ENCODE peak calls at places on chromosomes 6 and 20, in seven cellular contexts. One of them, this sample, is unnamed.
A peak's percentile ranks its signal among the peaks of the same experiment; 100 is the strongest.

GRCh38 chr6:45420083-45420908 is 42.6 kb upstream of the SUPT3H start:
- DNase-seq in MV-4-11: peak; percentile 85
- DNase-seq in stimulated activated CD4-positive, alpha-beta T cell treated with anti-CD3 and anti-CD28 coated beads, Interleukin-15, amount 100 ng/mL, for 24 hours: peak; percentile 78
- DNase-seq in naive thymus-derived CD8-positive, alpha-beta T cell: peak; percentile 13
- DNase-seq in uterus: no peak
- DNase-seq in body of pancreas: no peak
- DNase-seq in breast epithelium: no peak
- DNase-seq in this sample: no peak

GRCh38 chr20:44901972-44902371 is 7.9 kb upstream of the PABPC1L start:
- DNase-seq in MV-4-11: no peak
- DNase-seq in stimulated activated CD4-positive, alpha-beta T cell treated with anti-CD3 and anti-CD28 coated beads, Interleukin-15, amount 100 ng/mL, for 24 hours: no peak
- DNase-seq in naive thymus-derived CD8-positive, alpha-beta T cell: no peak
- DNase-seq in uterus: no peak
- DNase-seq in body of pancreas: no peak
- DNase-seq in breast epithelium: no peak
- DNase-seq in this sample: no peak

GRCh38 chr20:47768016-47768953 is 17.0 kb downstream of the SULF2 start:
- DNase-seq in MV-4-11: peak; percentile 84
- DNase-seq in stimulated activated CD4-positive, alpha-beta T cell treated with anti-CD3 and anti-CD28 coated beads, Interleukin-15, amount 100 ng/mL, for 24 hours: no peak
- DNase-seq in naive thymus-derived CD8-positive, alpha-beta T cell: no peak
- DNase-seq in uterus: no peak
- DNase-seq in body of pancreas: peak; percentile 22
- DNase-seq in breast epithelium: no peak
- DNase-seq in this sample: peak; percentile 37

GRCh38 chr6:434051-434705 is 42.6 kb downstream of the IRF4 start:
- DNase-seq in MV-4-11: no peak
- DNase-seq in stimulated activated CD4-positive, alpha-beta T cell treated with anti-CD3 and anti-CD28 coated beads, Interleukin-15, amount 100 ng/mL, for 24 hours: no peak
- DNase-seq in naive thymus-derived CD8-positive, alpha-beta T cell: no peak
- DNase-seq in uterus: no peak
- DNase-seq in body of pancreas: no peak
- DNase-seq in breast epithelium: no peak
- DNase-seq in this sample: no peak

GRCh38 chr6:115768469-115768868 is 292.2 kb downstream of the FRK start:
- DNase-seq in MV-4-11: no peak
- DNase-seq in stimulated activated CD4-positive, alpha-beta T cell treated with anti-CD3 and anti-CD28 coated beads, Interleukin-15, amount 100 ng/mL, for 24 hours: no peak
- DNase-seq in naive thymus-derived CD8-positive, alpha-beta T cell: no peak
- DNase-seq in uterus: no peak
- DNase-seq in body of pancreas: no peak
- DNase-seq in breast epithelium: no peak
- DNase-seq in this sample: no peak

GRCh38 chr6:170074907-170075306 is 216.0 kb downstream of the DLL1 start:
- DNase-seq in MV-4-11: no peak
- DNase-seq in stimulated activated CD4-positive, alpha-beta T cell treated with anti-CD3 and anti-CD28 coated beads, Interleukin-15, amount 100 ng/mL, for 24 hours: no peak
- DNase-seq in naive thymus-derived CD8-positive, alpha-beta T cell: no peak
- DNase-seq in uterus: peak; percentile 7
- DNase-seq in body of pancreas: peak; percentile 3
- DNase-seq in breast epithelium: peak; percentile 44
- DNase-seq in this sample: no peak

GRCh38 chr6:44672838-44673237 is 285.3 kb downstream of the CDC5L start:
- DNase-seq in MV-4-11: no peak
- DNase-seq in stimulated activated CD4-positive, alpha-beta T cell treated with anti-CD3 and anti-CD28 coated beads, Interleukin-15, amount 100 ng/mL, for 24 hours: no peak
- DNase-seq in naive thymus-derived CD8-positive, alpha-beta T cell: no peak
- DNase-seq in uterus: no peak
- DNase-seq in body of pancreas: no peak
- DNase-seq in breast epithelium: no peak
- DNase-seq in this sample: no peak

GRCh38 chr6:3861424-3861823 is 12.3 kb downstream of the FAM50B start:
- DNase-seq in MV-4-11: no peak
- DNase-seq in stimulated activated CD4-positive, alpha-beta T cell treated with anti-CD3 and anti-CD28 coated beads, Interleukin-15, amount 100 ng/mL, for 24 hours: no peak
- DNase-seq in naive thymus-derived CD8-positive, alpha-beta T cell: no peak
- DNase-seq in uterus: no peak
- DNase-seq in body of pancreas: no peak
- DNase-seq in breast epithelium: no peak
- DNase-seq in this sample: no peak

GRCh38 chr20:8156603-8157079 is 24.6 kb downstream of the PLCB1 start:
- DNase-seq in MV-4-11: no peak
- DNase-seq in stimulated activated CD4-positive, alpha-beta T cell treated with anti-CD3 and anti-CD28 coated beads, Interleukin-15, amount 100 ng/mL, for 24 hours: no peak
- DNase-seq in naive thymus-derived CD8-positive, alpha-beta T cell: no peak
- DNase-seq in uterus: no peak
- DNase-seq in body of pancreas: no peak
- DNase-seq in breast epithelium: no peak
- DNase-seq in this sample: no peak

GRCh38 chr20:24770628-24771556 is 178.2 kb upstream of the CST7 start:
- DNase-seq in MV-4-11: no peak
- DNase-seq in stimulated activated CD4-positive, alpha-beta T cell treated with anti-CD3 and anti-CD28 coated beads, Interleukin-15, amount 100 ng/mL, for 24 hours: no peak
- DNase-seq in naive thymus-derived CD8-positive, alpha-beta T cell: no peak
- DNase-seq in uterus: no peak
- DNase-seq in body of pancreas: no peak
- DNase-seq in breast epithelium: peak; percentile 46
- DNase-seq in this sample: no peak

GRCh38 chr6:17965397-17965796 is 22.0 kb downstream of the KIF13A start:
- DNase-seq in MV-4-11: no peak
- DNase-seq in stimulated activated CD4-positive, alpha-beta T cell treated with anti-CD3 and anti-CD28 coated beads, Interleukin-15, amount 100 ng/mL, for 24 hours: no peak
- DNase-seq in naive thymus-derived CD8-positive, alpha-beta T cell: no peak
- DNase-seq in uterus: no peak
- DNase-seq in body of pancreas: no peak
- DNase-seq in breast epithelium: no peak
- DNase-seq in this sample: no peak

GRCh38 chr6:7832904-7833752 is 77.5 kb downstream of the TXNDC5 start:
- DNase-seq in MV-4-11: no peak
- DNase-seq in stimulated activated CD4-positive, alpha-beta T cell treated with anti-CD3 and anti-CD28 coated beads, Interleukin-15, amount 100 ng/mL, for 24 hours: no peak
- DNase-seq in naive thymus-derived CD8-positive, alpha-beta T cell: no peak
- DNase-seq in uterus: no peak
- DNase-seq in body of pancreas: no peak
- DNase-seq in breast epithelium: no peak
- DNase-seq in this sample: no peak

GRCh38 chr20:9070304-9070703 is 1.4 kb downstream of the PLCB4 start:
- DNase-seq in MV-4-11: no peak
- DNase-seq in stimulated activated CD4-positive, alpha-beta T cell treated with anti-CD3 and anti-CD28 coated beads, Interleukin-15, amount 100 ng/mL, for 24 hours: no peak
- DNase-seq in naive thymus-derived CD8-positive, alpha-beta T cell: no peak
- DNase-seq in uterus: no peak
- DNase-seq in body of pancreas: no peak
- DNase-seq in breast epithelium: no peak
- DNase-seq in this sample: no peak

GRCh38 chr6:117446851-117447250 is 21.1 kb upstream of the ROS1 start:
- DNase-seq in MV-4-11: no peak
- DNase-seq in stimulated activated CD4-positive, alpha-beta T cell treated with anti-CD3 and anti-CD28 coated beads, Interleukin-15, amount 100 ng/mL, for 24 hours: no peak
- DNase-seq in naive thymus-derived CD8-positive, alpha-beta T cell: no peak
- DNase-seq in uterus: no peak
- DNase-seq in body of pancreas: no peak
- DNase-seq in breast epithelium: no peak
- DNase-seq in this sample: no peak

GRCh38 chr6:61193771-61194170 is 1092.3 kb downstream of the KHDRBS2 start:
- DNase-seq in MV-4-11: no peak
- DNase-seq in stimulated activated CD4-positive, alpha-beta T cell treated with anti-CD3 and anti-CD28 coated beads, Interleukin-15, amount 100 ng/mL, for 24 hours: no peak
- DNase-seq in naive thymus-derived CD8-positive, alpha-beta T cell: no peak
- DNase-seq in uterus: no peak
- DNase-seq in body of pancreas: no peak
- DNase-seq in breast epithelium: no peak
- DNase-seq in this sample: no peak

GRCh38 chr6:21201673-21202430 is 391.7 kb upstream of the SOX4 start:
- DNase-seq in MV-4-11: no peak
- DNase-seq in stimulated activated CD4-positive, alpha-beta T cell treated with anti-CD3 and anti-CD28 coated beads, Interleukin-15, amount 100 ng/mL, for 24 hours: no peak
- DNase-seq in naive thymus-derived CD8-positive, alpha-beta T cell: no peak
- DNase-seq in uterus: no peak
- DNase-seq in body of pancreas: no peak
- DNase-seq in breast epithelium: no peak
- DNase-seq in this sample: no peak

GRCh38 chr20:219290-220115 is 7.6 kb upstream of the DEFB129 start:
- DNase-seq in MV-4-11: no peak
- DNase-seq in stimulated activated CD4-positive, alpha-beta T cell treated with anti-CD3 and anti-CD28 coated beads, Interleukin-15, amount 100 ng/mL, for 24 hours: no peak
- DNase-seq in naive thymus-derived CD8-positive, alpha-beta T cell: no peak
- DNase-seq in uterus: no peak
- DNase-seq in body of pancreas: no peak
- DNase-seq in breast epithelium: no peak
- DNase-seq in this sample: no peak

GRCh38 chr20:40173877-40174276 is 515.2 kb downstream of the MAFB start:
- DNase-seq in MV-4-11: no peak
- DNase-seq in stimulated activated CD4-positive, alpha-beta T cell treated with anti-CD3 and anti-CD28 coated beads, Interleukin-15, amount 100 ng/mL, for 24 hours: no peak
- DNase-seq in naive thymus-derived CD8-positive, alpha-beta T cell: no peak
- DNase-seq in uterus: no peak
- DNase-seq in body of pancreas: no peak
- DNase-seq in breast epithelium: no peak
- DNase-seq in this sample: no peak

GRCh38 chr6:135128268-135128914 is 52.7 kb upstream of the MYB start:
- DNase-seq in MV-4-11: peak; percentile 70
- DNase-seq in stimulated activated CD4-positive, alpha-beta T cell treated with anti-CD3 and anti-CD28 coated beads, Interleukin-15, amount 100 ng/mL, for 24 hours: peak; percentile 75
- DNase-seq in naive thymus-derived CD8-positive, alpha-beta T cell: no peak
- DNase-seq in uterus: no peak
- DNase-seq in body of pancreas: no peak
- DNase-seq in breast epithelium: no peak
- DNase-seq in this sample: no peak

GRCh38 chr20:5160882-5161281 is 34.1 kb downstream of the CDS2 start:
- DNase-seq in MV-4-11: no peak
- DNase-seq in stimulated activated CD4-positive, alpha-beta T cell treated with anti-CD3 and anti-CD28 coated beads, Interleukin-15, amount 100 ng/mL, for 24 hours: no peak
- DNase-seq in naive thymus-derived CD8-positive, alpha-beta T cell: no peak
- DNase-seq in uterus: no peak
- DNase-seq in body of pancreas: no peak
- DNase-seq in breast epithelium: no peak
- DNase-seq in this sample: no peak

GRCh38 chr6:75283907-75284284 is 696 bp downstream of the TMEM30A start:
- DNase-seq in MV-4-11: no peak
- DNase-seq in stimulated activated CD4-positive, alpha-beta T cell treated with anti-CD3 and anti-CD28 coated beads, Interleukin-15, amount 100 ng/mL, for 24 hours: peak; percentile 19
- DNase-seq in naive thymus-derived CD8-positive, alpha-beta T cell: peak; percentile 8
- DNase-seq in uterus: no peak
- DNase-seq in body of pancreas: no peak
- DNase-seq in breast epithelium: no peak
- DNase-seq in this sample: no peak

GRCh38 chr6:111870054-111870750 is 3.0 kb downstream of the FYN start:
- DNase-seq in MV-4-11: no peak
- DNase-seq in stimulated activated CD4-positive, alpha-beta T cell treated with anti-CD3 and anti-CD28 coated beads, Interleukin-15, amount 100 ng/mL, for 24 hours: no peak
- DNase-seq in naive thymus-derived CD8-positive, alpha-beta T cell: no peak
- DNase-seq in uterus: no peak
- DNase-seq in body of pancreas: no peak
- DNase-seq in breast epithelium: no peak
- DNase-seq in this sample: no peak

GRCh38 chr20:24863356-24863755 is 85.7 kb upstream of the CST7 start:
- DNase-seq in MV-4-11: peak; percentile 88
- DNase-seq in stimulated activated CD4-positive, alpha-beta T cell treated with anti-CD3 and anti-CD28 coated beads, Interleukin-15, amount 100 ng/mL, for 24 hours: no peak
- DNase-seq in naive thymus-derived CD8-positive, alpha-beta T cell: no peak
- DNase-seq in uterus: no peak
- DNase-seq in body of pancreas: no peak
- DNase-seq in breast epithelium: no peak
- DNase-seq in this sample: no peak

GRCh38 chr6:4603291-4603690 is 172.9 kb upstream of the CDYL start:
- DNase-seq in MV-4-11: peak; percentile 88
- DNase-seq in stimulated activated CD4-positive, alpha-beta T cell treated with anti-CD3 and anti-CD28 coated beads, Interleukin-15, amount 100 ng/mL, for 24 hours: no peak
- DNase-seq in naive thymus-derived CD8-positive, alpha-beta T cell: no peak
- DNase-seq in uterus: no peak
- DNase-seq in body of pancreas: no peak
- DNase-seq in breast epithelium: no peak
- DNase-seq in this sample: no peak

GRCh38 chr6:44652551-44652950 is 265.0 kb downstream of the CDC5L start:
- DNase-seq in MV-4-11: no peak
- DNase-seq in stimulated activated CD4-positive, alpha-beta T cell treated with anti-CD3 and anti-CD28 coated beads, Interleukin-15, amount 100 ng/mL, for 24 hours: no peak
- DNase-seq in naive thymus-derived CD8-positive, alpha-beta T cell: no peak
- DNase-seq in uterus: no peak
- DNase-seq in body of pancreas: no peak
- DNase-seq in breast epithelium: no peak
- DNase-seq in this sample: no peak

GRCh38 chr20:51636123-51636522 is 93.6 kb upstream of the NFATC2 start:
- DNase-seq in MV-4-11: peak; percentile 80
- DNase-seq in stimulated activated CD4-positive, alpha-beta T cell treated with anti-CD3 and anti-CD28 coated beads, Interleukin-15, amount 100 ng/mL, for 24 hours: peak; percentile 54
- DNase-seq in naive thymus-derived CD8-positive, alpha-beta T cell: no peak
- DNase-seq in uterus: no peak
- DNase-seq in body of pancreas: no peak
- DNase-seq in breast epithelium: no peak
- DNase-seq in this sample: no peak

GRCh38 chr20:51486197-51487005 is 56.1 kb downstream of the NFATC2 start:
- DNase-seq in MV-4-11: no peak
- DNase-seq in stimulated activated CD4-positive, alpha-beta T cell treated with anti-CD3 and anti-CD28 coated beads, Interleukin-15, amount 100 ng/mL, for 24 hours: no peak
- DNase-seq in naive thymus-derived CD8-positive, alpha-beta T cell: no peak
- DNase-seq in uterus: no peak
- DNase-seq in body of pancreas: no peak
- DNase-seq in breast epithelium: no peak
- DNase-seq in this sample: no peak

GRCh38 chr6:91534614-91535013 is 947.7 kb upstream of the MAP3K7 start:
- DNase-seq in MV-4-11: no peak
- DNase-seq in stimulated activated CD4-positive, alpha-beta T cell treated with anti-CD3 and anti-CD28 coated beads, Interleukin-15, amount 100 ng/mL, for 24 hours: no peak
- DNase-seq in naive thymus-derived CD8-positive, alpha-beta T cell: no peak
- DNase-seq in uterus: no peak
- DNase-seq in body of pancreas: no peak
- DNase-seq in breast epithelium: no peak
- DNase-seq in this sample: no peak

GRCh38 chr20:53794529-53795115 is 201.0 kb upstream of the ZNF217 start:
- DNase-seq in MV-4-11: no peak
- DNase-seq in stimulated activated CD4-positive, alpha-beta T cell treated with anti-CD3 and anti-CD28 coated beads, Interleukin-15, amount 100 ng/mL, for 24 hours: no peak
- DNase-seq in naive thymus-derived CD8-positive, alpha-beta T cell: no peak
- DNase-seq in uterus: no peak
- DNase-seq in body of pancreas: no peak
- DNase-seq in breast epithelium: no peak
- DNase-seq in this sample: no peak

GRCh38 chr20:33926425-33926824 is 67.3 kb upstream of the RALY start:
- DNase-seq in MV-4-11: no peak
- DNase-seq in stimulated activated CD4-positive, alpha-beta T cell treated with anti-CD3 and anti-CD28 coated beads, Interleukin-15, amount 100 ng/mL, for 24 hours: no peak
- DNase-seq in naive thymus-derived CD8-positive, alpha-beta T cell: no peak
- DNase-seq in uterus: no peak
- DNase-seq in body of pancreas: no peak
- DNase-seq in breast epithelium: no peak
- DNase-seq in this sample: no peak

GRCh38 chr20:48194578-48194977 is 409.3 kb upstream of the SULF2 start:
- DNase-seq in MV-4-11: no peak
- DNase-seq in stimulated activated CD4-positive, alpha-beta T cell treated with anti-CD3 and anti-CD28 coated beads, Interleukin-15, amount 100 ng/mL, for 24 hours: no peak
- DNase-seq in naive thymus-derived CD8-positive, alpha-beta T cell: no peak
- DNase-seq in uterus: no peak
- DNase-seq in body of pancreas: no peak
- DNase-seq in breast epithelium: no peak
- DNase-seq in this sample: no peak

GRCh38 chr6:77373955-77374354 is 89.3 kb downstream of the HTR1B start:
- DNase-seq in MV-4-11: no peak
- DNase-seq in stimulated activated CD4-positive, alpha-beta T cell treated with anti-CD3 and anti-CD28 coated beads, Interleukin-15, amount 100 ng/mL, for 24 hours: no peak
- DNase-seq in naive thymus-derived CD8-positive, alpha-beta T cell: no peak
- DNase-seq in uterus: no peak
- DNase-seq in body of pancreas: no peak
- DNase-seq in breast epithelium: no peak
- DNase-seq in this sample: no peak

GRCh38 chr6:75300206-75300605 is 15.6 kb upstream of the TMEM30A start:
- DNase-seq in MV-4-11: no peak
- DNase-seq in stimulated activated CD4-positive, alpha-beta T cell treated with anti-CD3 and anti-CD28 coated beads, Interleukin-15, amount 100 ng/mL, for 24 hours: no peak
- DNase-seq in naive thymus-derived CD8-positive, alpha-beta T cell: no peak
- DNase-seq in uterus: no peak
- DNase-seq in body of pancreas: no peak
- DNase-seq in breast epithelium: no peak
- DNase-seq in this sample: no peak

GRCh38 chr20:3786665-3787639 is at the start of gene CENPB:
- DNase-seq in MV-4-11: peak; percentile 78
- DNase-seq in stimulated activated CD4-positive, alpha-beta T cell treated with anti-CD3 and anti-CD28 coated beads, Interleukin-15, amount 100 ng/mL, for 24 hours: peak; percentile 93
- DNase-seq in naive thymus-derived CD8-positive, alpha-beta T cell: peak; percentile 94
- DNase-seq in uterus: peak; percentile 92
- DNase-seq in body of pancreas: peak; percentile 89
- DNase-seq in breast epithelium: peak; percentile 90
- DNase-seq in this sample: peak; percentile 90

GRCh38 chr20:56995635-56996075 is 270.8 kb downstream of the BMP7 start:
- DNase-seq in MV-4-11: no peak
- DNase-seq in stimulated activated CD4-positive, alpha-beta T cell treated with anti-CD3 and anti-CD28 coated beads, Interleukin-15, amount 100 ng/mL, for 24 hours: peak; percentile 38
- DNase-seq in naive thymus-derived CD8-positive, alpha-beta T cell: no peak
- DNase-seq in uterus: no peak
- DNase-seq in body of pancreas: no peak
- DNase-seq in breast epithelium: no peak
- DNase-seq in this sample: no peak

GRCh38 chr20:47675190-47676142 is 109.8 kb downstream of the SULF2 start:
- DNase-seq in MV-4-11: no peak
- DNase-seq in stimulated activated CD4-positive, alpha-beta T cell treated with anti-CD3 and anti-CD28 coated beads, Interleukin-15, amount 100 ng/mL, for 24 hours: no peak
- DNase-seq in naive thymus-derived CD8-positive, alpha-beta T cell: no peak
- DNase-seq in uterus: no peak
- DNase-seq in body of pancreas: no peak
- DNase-seq in breast epithelium: no peak
- DNase-seq in this sample: no peak

This sample was measured in mucosa of gallbladder.